ENCODE peak calls at places on chromosomes 7 and 10, in four cellular contexts. G is A673, X is HFF-Myc, C is nephron progenitor cell. P is an unnamed sample.

GRCh38 chr10:114337510-114338462 is 66.5 kb downstream of the AFAP1L2 start:
- DNase-seq in G (no peak), X (no peak), C (no peak), P (no peak)

GRCh38 chr7:114944742-114945625 is 23.1 kb downstream of the MDFIC start:
- DNase-seq in G (no peak), X (peak), C (peak), P (no peak)

GRCh38 chr10:52542891-52543290 is 228.8 kb downstream of the DKK1 start:
- DNase-seq in G (no peak), X (no peak), C (no peak), P (no peak)

GRCh38 chr7:78218051-78218450 is 419.5 kb downstream of the PHTF2 start:
- DNase-seq in G (no peak), X (no peak), C (no peak), P (no peak)

GRCh38 chr7:78585958-78586357 is 787.4 kb downstream of the PHTF2 start:
- DNase-seq in G (no peak), X (no peak), C (no peak), P (no peak)

GRCh38 chr10:85594239-85594638 is 772.4 kb downstream of the GRID1 start:
- DNase-seq in G (no peak), X (no peak), C (no peak), P (no peak)

GRCh38 chr10:21069929-21070363 is 172.8 kb upstream of the NEBL start:
- DNase-seq in G (peak), X (no peak), C (no peak), P (peak)

GRCh38 chr10:27558612-27559020 is 54.5 kb downstream of the RAB18 start:
- DNase-seq in G (peak), X (peak), C (peak), P (peak)

GRCh38 chr10:72075184-72076115 is 12.9 kb downstream of the SPOCK2 start:
- DNase-seq in G (no peak), X (no peak), C (no peak), P (no peak)

GRCh38 chr7:96547371-96547811 is 162.3 kb downstream of the SEM1 start:
- DNase-seq in G (peak), X (no peak), C (no peak), P (peak)

GRCh38 chr7:10974717-10975032 is 1.0 kb downstream of the PHF14 start:
- DNase-seq in G (peak), X (no peak), C (no peak), P (no peak)

GRCh38 chr10:121069061-121069850 is 218.1 kb downstream of the WDR11 start:
- DNase-seq in G (no peak), X (no peak), C (no peak), P (no peak)

GRCh38 chr7:29977926-29978652 is 11.5 kb downstream of the SCRN1 start:
- DNase-seq in G (peak), X (no peak), C (peak), P (no peak)

GRCh38 chr7:98548981-98549380 is 68.1 kb upstream of the NPTX2 start:
- DNase-seq in G (peak), X (no peak), C (no peak), P (no peak)

GRCh38 chr10:103231047-103231551 is 14.6 kb upstream of the RPEL1 start:
- DNase-seq in G (peak), X (peak), C (no peak), P (peak)

GRCh38 chr10:109592391-109592790 is 330.9 kb downstream of the XPNPEP1 start:
- DNase-seq in G (no peak), X (no peak), C (no peak), P (no peak)

GRCh38 chr10:109588259-109588658 is 335.1 kb downstream of the XPNPEP1 start:
- DNase-seq in G (no peak), X (no peak), C (no peak), P (no peak)

GRCh38 chr10:109591631-109592030 is 331.7 kb downstream of the XPNPEP1 start:
- DNase-seq in G (no peak), X (no peak), C (no peak), P (no peak)

DNA sequence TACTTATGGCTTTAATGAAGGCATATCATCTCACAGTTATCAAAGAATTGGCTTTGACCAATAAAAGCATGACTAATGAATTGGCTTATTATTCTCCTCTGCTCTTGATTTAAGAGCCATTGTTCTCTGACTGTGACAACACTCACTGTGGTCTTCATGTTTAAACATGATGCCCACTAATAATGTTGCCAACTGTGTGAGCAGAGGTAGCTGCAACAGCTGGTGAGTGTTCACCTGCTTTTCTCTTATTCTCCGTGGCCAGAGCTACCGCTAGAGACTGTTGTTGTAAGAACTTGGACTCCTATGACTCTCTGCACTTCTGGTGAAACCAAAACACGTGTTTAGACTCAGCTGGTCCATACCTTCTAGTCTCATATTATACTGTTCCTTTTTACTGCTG is 335.9 kb downstream of the XPNPEP1 start:
- DNase-seq in G (no peak), X (no peak), C (no peak), P (no peak)
- TF ChIP-seq CTCF in G (no peak), X (no peak), C (no peak), P (no peak)

DNA sequence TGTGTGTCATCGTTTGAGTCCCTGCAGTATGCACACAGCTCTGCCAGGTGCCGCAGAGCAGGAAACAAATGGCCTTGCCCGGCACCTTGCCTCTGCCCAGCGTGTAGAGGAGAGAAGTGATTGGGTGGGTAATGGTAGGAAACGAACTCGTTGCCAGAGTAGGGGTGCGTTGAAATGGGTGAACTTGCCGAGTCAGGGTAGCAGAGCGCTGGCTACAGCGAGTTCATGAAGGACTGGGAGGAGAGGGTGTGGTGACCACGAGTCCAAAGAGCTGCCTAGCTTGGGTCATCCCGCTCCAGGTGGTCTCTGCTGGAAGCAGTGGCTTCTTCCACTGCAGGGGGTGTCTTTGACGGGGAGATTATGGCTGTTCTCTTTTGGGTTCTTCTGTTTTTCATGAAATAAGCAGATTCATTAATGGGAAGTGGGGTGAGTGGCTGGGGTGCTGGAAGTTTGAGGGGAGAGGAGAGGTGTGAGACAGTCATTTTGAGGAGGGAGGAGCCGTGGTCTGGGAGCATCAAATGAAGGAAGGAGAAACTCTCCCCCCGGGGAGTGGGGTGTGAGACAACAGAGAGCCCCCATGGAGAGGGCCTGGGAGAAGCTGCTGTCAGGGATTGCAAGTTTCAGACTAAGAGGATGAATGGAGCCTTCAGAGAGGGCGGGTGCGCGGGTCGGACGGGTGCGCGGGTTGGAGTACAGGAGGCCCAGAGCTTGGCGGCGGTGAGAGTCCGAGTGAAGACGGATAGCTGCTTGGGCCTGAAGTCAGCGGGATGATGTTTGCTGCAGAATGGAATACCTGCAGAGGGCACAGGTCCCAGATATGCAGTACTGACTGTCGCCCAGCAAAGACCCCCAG is 26.2 kb downstream of the PPP2R2D start:
- DNase-seq in G (no peak), X (no peak), C (no peak), P (no peak)
- TF ChIP-seq CTCF in G (no peak), X (no peak), C (no peak), P (no peak)

GRCh38 chr10:80599424-80599847 is 61.7 kb downstream of the SH2D4B start:
- DNase-seq in G (peak), X (no peak), C (peak), P (no peak)
- TF ChIP-seq CTCF in G (peak), X (peak), C (peak), P (peak)

GRCh38 chr7:142391191-142391992 is 133.5 kb upstream of the PRSS58 start:
- DNase-seq in G (peak), X (no peak), C (peak), P (no peak)
- TF ChIP-seq CTCF in G (peak), X (peak), C (peak), P (peak)

DNA sequence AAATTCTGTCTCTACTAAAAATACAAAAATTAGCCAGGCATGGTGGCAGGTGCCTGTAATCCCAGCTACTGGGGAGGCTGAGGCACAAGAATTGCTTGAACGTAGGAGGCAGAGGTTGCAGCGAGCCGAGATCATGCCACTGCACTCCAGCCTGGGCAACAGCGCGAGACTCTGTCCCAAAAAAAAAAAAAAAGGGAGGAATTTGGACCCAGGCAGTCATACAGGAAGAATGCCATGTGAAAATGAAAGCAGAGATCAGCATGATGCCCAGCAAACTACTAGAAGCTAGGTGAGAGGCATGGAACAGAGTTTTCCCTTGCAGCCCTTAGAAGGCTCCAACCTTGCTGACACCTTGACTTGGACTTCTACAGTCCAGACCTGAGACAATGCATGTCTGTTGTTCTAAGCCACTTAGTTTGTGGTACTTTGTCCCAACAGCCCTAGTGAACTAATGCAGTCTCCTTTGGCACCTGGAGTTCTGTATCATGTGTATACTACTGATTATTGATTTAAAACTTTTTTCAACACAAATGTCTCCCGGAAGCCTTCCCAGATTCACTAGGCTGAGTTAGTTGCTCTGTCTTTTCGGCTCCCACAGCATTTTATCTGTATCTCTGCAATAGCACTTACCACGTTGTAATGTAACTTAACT is 10.2 kb upstream of the BAG3 start:
- DNase-seq in G (no peak), X (no peak), C (no peak), P (no peak)
- TF ChIP-seq CTCF in G (no peak), X (no peak), C (no peak), P (no peak)

GRCh38 chr7:140674356-140674800 is 1.6 kb downstream of the ADCK2 start:
- DNase-seq in G (no peak), X (no peak), C (no peak), P (no peak)

GRCh38 chr7:140676303-140676702 is 3.6 kb downstream of the ADCK2 start:
- DNase-seq in G (no peak), X (no peak), C (no peak), P (no peak)

GRCh38 chr7:140675726-140676125 is 3.0 kb downstream of the ADCK2 start:
- DNase-seq in G (no peak), X (no peak), C (no peak), P (no peak)

GRCh38 chr7:140673770-140674155 is 1.0 kb downstream of the ADCK2 start:
- DNase-seq in G (no peak), X (no peak), C (no peak), P (no peak)

GRCh38 chr7:140674899-140675701 is 2.4 kb downstream of the ADCK2 start:
- DNase-seq in G (peak), X (peak), C (peak), P (no peak)
- TF ChIP-seq CTCF in G (peak), X (peak), C (peak), P (peak)